ENCODE peak calls at places on chromosomes 4 and X, in five cellular contexts. D is BJ; L is CD8-positive, alpha-beta T cell; Y is fibroblast of pulmonary artery; M is GM12865. T is an unnamed sample.

GRCh38 chrX:27633328-27633727 is 43.2 kb downstream of the DCAF8L2 start:
- DNase-seq in M (no peak), L (no peak), Y (no peak), D (no peak), T (no peak)

GRCh38 chr4:37793562-37793961 is 32.9 kb upstream of the PGM2 start:
- DNase-seq in Y (peak; percentile 57), M (peak; percentile 26), L (no peak), D (no peak), T (peak; percentile 14)

GRCh38 chrX:81868979-81869378 is 667.1 kb downstream of the SH3BGRL start:
- DNase-seq in L (no peak), Y (no peak), D (no peak), M (no peak), T (no peak)

GRCh38 chrX:38293741-38294140 is 33.6 kb downstream of the RPGR start:
- DNase-seq in L (no peak), Y (peak; percentile 18), D (no peak), M (no peak), T (no peak)

GRCh38 chrX:39309018-39309620 is 507.9 kb downstream of the MID1IP1 start:
- DNase-seq in Y (peak; percentile 69), L (no peak), D (no peak), M (peak; percentile 8), T (peak; percentile 19)

GRCh38 chr4:75686346-75686745 is 13.1 kb upstream of the G3BP2 start:
- DNase-seq in Y (no peak), L (peak; percentile 10), D (no peak), M (no peak), T (no peak)

GRCh38 chr4:157600583-157600982 is 380.1 kb downstream of the GRIA2 start:
- DNase-seq in Y (no peak), M (no peak), D (no peak), L (no peak), T (no peak)

GRCh38 chr4:8690811-8691775 is 98.5 kb downstream of the CPZ start:
- DNase-seq in L (no peak), M (no peak), Y (no peak), D (no peak), T (no peak)

GRCh38 chr4:25552580-25553271 is 102.9 kb upstream of the SLC34A2 start:
- DNase-seq in D (no peak), L (no peak), Y (no peak), M (no peak), T (no peak)

GRCh38 chrX:104922206-104922621 is 298.3 kb downstream of the TEX13A start:
- DNase-seq in D (peak; percentile 2), L (peak; percentile 20), Y (peak; percentile 74), M (peak; percentile 81), T (peak; percentile 57)

GRCh38 chr4:52910115-52910514 is 48.0 kb downstream of the RASL11B start:
- DNase-seq in L (no peak), M (no peak), D (no peak), Y (no peak), T (no peak)

GRCh38 chr4:90727938-90728337 is 600.7 kb downstream of the CCSER1 start:
- DNase-seq in Y (peak; percentile 6), D (no peak), M (no peak), L (no peak), T (peak; percentile 78)

GRCh38 chr4:109465065-109465464 is 31.4 kb downstream of the SEC24B start:
- DNase-seq in Y (peak; percentile 49), M (no peak), D (no peak), L (no peak), T (no peak)

GRCh38 chr4:161496-162284 is 37.4 kb downstream of the ZNF718 start:
- DNase-seq in L (no peak), D (no peak), Y (no peak), M (no peak), T (peak; percentile 7)

GRCh38 chr4:117429061-117429460 is 343.7 kb upstream of the TRAM1L1 start:
- DNase-seq in D (no peak), M (peak; percentile 7), Y (no peak), L (no peak), T (no peak)

GRCh38 chr4:87843936-87844335 is 11.2 kb downstream of the MEPE start:
- DNase-seq in M (no peak), D (peak; percentile 45), L (no peak), Y (peak; percentile 83), T (peak; percentile 51)

GRCh38 chr4:951186-951585 is 18.9 kb downstream of the TMEM175 start:
- DNase-seq in M (no peak), L (no peak), Y (no peak), D (no peak), T (no peak)

GRCh38 chr4:147828361-147828760 is 96.5 kb downstream of the ARHGAP10 start:
- DNase-seq in Y (peak; percentile 49), D (no peak), M (no peak), L (no peak), T (peak; percentile 75)

GRCh38 chrX:109264878-109265277 is 217.0 kb downstream of the GUCY2F start:
- DNase-seq in L (no peak), D (no peak), Y (no peak), M (peak; percentile 41), T (no peak)

GRCh38 chrX:100512471-100512870 is 72.3 kb upstream of the TNMD start:
- DNase-seq in L (no peak), M (peak; percentile 1), Y (peak; percentile 20), D (no peak), T (peak; percentile 18)

GRCh38 chrX:48665991-48666390 is 17.6 kb upstream of the WAS start:
- DNase-seq in M (no peak), Y (peak; percentile 10), L (no peak), D (no peak), T (peak; percentile 3)

GRCh38 chr4:7929530-7929951 is 10.1 kb downstream of the AFAP1 start:
- DNase-seq in M (no peak), L (no peak), Y (no peak), D (no peak), T (peak; percentile 88)

GRCh38 chrX:46130246-46130645 is 415.0 kb downstream of the ZNF674 start:
- DNase-seq in Y (no peak), M (no peak), L (no peak), D (no peak), T (no peak)

GRCh38 chr4:174358823-174359222 is 75.1 kb downstream of the CEP44 start:
- DNase-seq in M (peak; percentile 74), D (peak; percentile 8), Y (peak; percentile 36), L (no peak), T (peak; percentile 94)

GRCh38 chrX:86910027-86910426 is 607.6 kb upstream of the KLHL4 start:
- DNase-seq in M (no peak), Y (no peak), L (no peak), D (no peak), T (no peak)

GRCh38 chr4:186116698-186117097 is 12.2 kb downstream of the FAM149A start:
- DNase-seq in M (no peak), D (no peak), Y (no peak), L (no peak), T (no peak)

GRCh38 chr4:60215906-60216305 is 984.2 kb upstream of the ADGRL3 start:
- DNase-seq in D (no peak), L (no peak), Y (no peak), M (no peak), T (no peak)

GRCh38 chr4:55949480-55949802 is 696 bp downstream of the CEP135 start:
- DNase-seq in Y (no peak), M (no peak), L (no peak), D (no peak), T (no peak)

GRCh38 chr4:114349543-114350175 is 248.9 kb upstream of the UGT8 start:
- DNase-seq in L (no peak), Y (no peak), D (no peak), M (no peak), T (peak; percentile 93)

GRCh38 chrX:42748067-42748850 is 29.7 kb downstream of the PPP1R2C start:
- DNase-seq in D (no peak), Y (peak; percentile 65), L (no peak), M (no peak), T (peak; percentile 61)

GRCh38 chr4:2861631-2862436 is 18.2 kb downstream of the ADD1 start:
- DNase-seq in Y (no peak), L (no peak), M (peak; percentile 53), D (no peak), T (no peak)

GRCh38 chr4:173937871-173938270 is 345.6 kb downstream of the FBXO8 start:
- DNase-seq in L (no peak), Y (no peak), D (no peak), M (no peak), T (no peak)

GRCh38 chr4:20528508-20528907 is 171.8 kb upstream of the PACRGL start:
- DNase-seq in D (no peak), L (no peak), M (no peak), Y (no peak), T (peak; percentile 60)

GRCh38 chr4:183099537-183100297 is 660 bp downstream of the WWC2 start:
- DNase-seq in Y (no peak), M (no peak), L (peak; percentile 1), D (no peak), T (no peak)
- TF ChIP-seq CTCF in Y (no peak), M (no peak), L (no peak), D (no peak), T (peak; percentile 18)

DNA sequence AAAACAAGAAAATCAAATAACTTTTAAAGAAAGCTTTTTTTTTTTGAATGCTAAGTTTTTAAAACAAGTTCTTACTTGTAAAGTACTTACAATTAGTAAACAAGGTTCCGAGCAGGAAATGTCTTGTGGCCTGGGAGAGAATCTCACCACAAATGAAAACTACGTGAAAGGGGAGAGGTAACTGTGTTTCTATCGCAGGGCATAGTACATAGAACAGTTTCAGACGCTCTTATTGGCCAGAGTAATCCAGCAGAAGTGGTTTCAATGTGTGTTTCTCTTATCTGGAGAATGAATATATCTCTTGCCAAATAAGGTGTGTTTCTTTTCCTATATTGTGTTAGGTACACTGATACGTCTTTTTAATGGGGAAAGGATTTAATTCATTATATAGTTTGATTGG is at the start of gene PLAC8:
- DNase-seq in L (peak; percentile 16), M (peak; percentile 87), D (no peak), Y (no peak), T (peak; percentile 93)
- H3K4me3 ChIP-seq in L (peak within 1 kb of the TSS; percentile 78), M (peak within 1 kb of the TSS; percentile 68), D (no peak within 1 kb of the TSS), Y (no peak within 1 kb of the TSS), T (no peak within 1 kb of the TSS)

GRCh38 chrX:131795442-131796229 is 227.5 kb upstream of the STK26 start:
- DNase-seq in M (no peak), D (no peak), L (no peak), Y (no peak), T (no peak)

GRCh38 chrX:131789664-131790063 is 233.4 kb upstream of the STK26 start:
- DNase-seq in D (no peak), L (no peak), M (peak; percentile 32), Y (no peak), T (no peak)

GRCh38 chrX:131792789-131793462 is 230.2 kb upstream of the STK26 start:
- DNase-seq in D (no peak), M (peak; percentile 65), L (no peak), Y (no peak), T (no peak)

GRCh38 chrX:131791608-131792355 is 231.3 kb upstream of the STK26 start:
- DNase-seq in Y (no peak), M (no peak), D (no peak), L (no peak), T (no peak)

DNA sequence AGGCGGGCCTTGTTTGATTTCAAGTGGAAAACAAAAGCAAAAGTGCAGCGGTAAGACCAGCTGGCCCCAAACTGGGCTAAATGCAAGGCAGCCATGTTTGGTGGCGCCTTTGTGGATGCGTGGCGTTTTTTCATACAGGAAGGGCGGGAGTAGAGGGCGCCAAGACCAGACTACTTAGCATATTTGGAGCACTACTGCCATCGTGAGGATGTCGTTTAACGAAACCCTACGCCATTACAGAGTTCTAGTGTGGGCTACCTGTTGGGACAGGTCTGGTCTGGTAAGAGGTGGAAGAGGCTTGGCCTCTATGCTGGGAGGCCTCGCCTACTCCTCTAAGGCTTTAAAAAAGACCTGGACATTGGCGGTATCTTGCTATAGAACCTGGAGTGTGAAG is 230.7 kb upstream of the STK26 start:
- DNase-seq in M (peak; percentile 47), Y (no peak), L (no peak), D (no peak), T (no peak)
- TF ChIP-seq CTCF in M (no peak), Y (no peak), L (no peak), D (no peak), T (no peak)

GRCh38 chr4:85928775-85929585 is 430.9 kb downstream of the MAPK10 start:
- DNase-seq in D (no peak), Y (peak; percentile 14), L (no peak), M (peak; percentile 9), T (peak; percentile 68)
- H3K4me3 ChIP-seq in D (no peak overlapping the region), Y (no peak overlapping the region), L (no peak overlapping the region), M (no peak overlapping the region), T (no peak overlapping the region)

T was measured in bronchial epithelial cell.